ENCODE peak calls at places on chromosomes 16 and 17, in four cellular contexts. One of them, this sample, is unnamed.

GRCh38 chr17:61412860-61413653 is 13.4 kb downstream of the TBX2 start:
- DNase-seq in K562: no peak
- DNase-seq in GM12878: no peak
- DNase-seq in HL-60: no peak
- DNase-seq in this sample: no peak

GRCh38 chr16:87664792-87665191 is 62.5 kb downstream of the JPH3 start:
- DNase-seq in GM12878: no peak
- DNase-seq in HL-60: no peak
- DNase-seq in K562: no peak
- DNase-seq in this sample: no peak

GRCh38 chr16:54444851-54445523 is 158.4 kb upstream of the IRX3 start:
- DNase-seq in GM12878: no peak
- DNase-seq in K562: no peak
- DNase-seq in HL-60: no peak
- DNase-seq in this sample: no peak

GRCh38 chr17:73323622-73324455 is 12.0 kb upstream of the CDC42EP4 start:
- DNase-seq in K562: no peak
- DNase-seq in HL-60: no peak
- DNase-seq in GM12878: no peak
- DNase-seq in this sample: no peak

GRCh38 chr17:39404542-39405378 is 3.3 kb upstream of the FBXL20 start:
- DNase-seq in HL-60: peak; percentile 40
- DNase-seq in GM12878: no peak
- DNase-seq in K562: peak; percentile 20
- DNase-seq in this sample: no peak

GRCh38 chr16:49036126-49036525 is 245.5 kb downstream of the CBLN1 start:
- DNase-seq in HL-60: no peak
- DNase-seq in K562: no peak
- DNase-seq in GM12878: no peak
- DNase-seq in this sample: no peak

GRCh38 chr17:4035081-4035680 is 70.9 kb upstream of the ATP2A3 start:
- DNase-seq in K562: no peak
- DNase-seq in GM12878: no peak
- DNase-seq in HL-60: no peak
- DNase-seq in this sample: no peak

GRCh38 chr17:42608692-42609181 is 437 bp downstream of the RETREG3 start:
- DNase-seq in HL-60: peak; percentile 38
- DNase-seq in K562: no peak
- DNase-seq in GM12878: no peak
- DNase-seq in this sample: no peak

GRCh38 chr17:43832168-43832975 is 574 bp downstream of the MPP3 start:
- DNase-seq in K562: no peak
- DNase-seq in GM12878: no peak
- DNase-seq in HL-60: peak; percentile 33
- DNase-seq in this sample: no peak

GRCh38 chr17:42984486-42984885 is 4.1 kb downstream of the RUNDC1 start:
- DNase-seq in K562: no peak
- DNase-seq in GM12878: no peak
- DNase-seq in HL-60: no peak
- DNase-seq in this sample: no peak

GRCh38 chr17:528253-528652 is 175.6 kb upstream of the RPH3AL start:
- DNase-seq in K562: no peak
- DNase-seq in HL-60: no peak
- DNase-seq in GM12878: no peak
- DNase-seq in this sample: no peak

GRCh38 chr17:21005803-21006202 is 37.0 kb downstream of the USP22 start:
- DNase-seq in GM12878: no peak
- DNase-seq in K562: no peak
- DNase-seq in HL-60: no peak
- DNase-seq in this sample: no peak

GRCh38 chr17:32610943-32611342 is 124.2 kb downstream of the CDK5R1 start:
- DNase-seq in K562: no peak
- DNase-seq in GM12878: no peak
- DNase-seq in HL-60: no peak
- DNase-seq in this sample: no peak

GRCh38 chr17:76268015-76268749 is 3.0 kb downstream of the UBALD2 start:
- DNase-seq in K562: peak; percentile 66
- DNase-seq in GM12878: peak; percentile 76
- DNase-seq in HL-60: peak; percentile 87
- DNase-seq in this sample: no peak

GRCh38 chr17:2023692-2024571 is 1.2 kb downstream of the RTN4RL1 start:
- DNase-seq in HL-60: peak; percentile 72
- DNase-seq in K562: peak; percentile 57
- DNase-seq in GM12878: no peak
- DNase-seq in this sample: no peak

GRCh38 chr17:16987830-16988601 is 16.1 kb upstream of the TNFRSF13B start:
- DNase-seq in HL-60: peak; percentile 68
- DNase-seq in GM12878: peak; percentile 99
- DNase-seq in K562: peak; percentile 24
- DNase-seq in this sample: peak; percentile 75

DNA sequence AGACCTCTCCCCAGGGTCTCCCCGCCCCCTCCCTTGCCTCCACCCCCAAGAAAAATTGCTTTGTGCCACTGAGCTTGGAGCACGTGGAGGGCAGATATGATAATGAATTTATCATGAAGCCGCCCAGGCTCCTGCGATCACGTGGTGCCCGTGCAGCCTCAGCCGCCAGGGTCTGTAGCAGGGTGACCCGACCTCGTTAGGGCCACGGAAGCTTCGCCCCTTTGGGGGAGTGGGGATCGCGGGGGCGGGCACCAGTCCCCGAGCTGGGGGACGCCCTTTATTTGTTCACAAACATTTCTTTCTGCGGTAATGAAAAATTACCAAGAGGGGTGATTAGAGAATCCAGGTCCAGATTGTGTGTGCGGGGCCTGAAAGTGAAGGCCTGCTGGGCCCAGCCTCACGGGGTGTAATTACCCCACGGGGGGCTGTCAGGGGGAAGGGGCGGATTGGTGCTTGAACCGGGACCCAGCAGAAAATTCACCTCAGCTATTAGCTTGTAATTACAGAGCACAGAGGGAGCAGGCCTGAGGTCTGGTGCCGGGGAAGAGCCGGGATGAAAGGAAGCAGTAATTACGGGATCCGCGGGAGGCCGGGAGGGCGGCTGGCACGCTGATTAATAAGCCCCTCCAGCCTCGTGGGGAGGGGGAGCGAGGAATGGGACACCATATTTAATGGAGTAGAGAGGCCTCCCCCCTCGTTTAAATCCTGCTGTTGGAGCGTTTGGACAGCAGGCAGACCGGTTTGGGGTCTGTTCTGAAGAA is 13.2 kb downstream of the GSE1 start:
- DNase-seq in HL-60: no peak
- DNase-seq in GM12878: no peak
- DNase-seq in K562: no peak
- DNase-seq in this sample: no peak
- TF ChIP-seq SPI1 in HL-60: no peak
- TF ChIP-seq SPI1 in GM12878: no peak
- TF ChIP-seq SPI1 in K562: no peak
- TF ChIP-seq SPI1 in this sample: no peak

DNA sequence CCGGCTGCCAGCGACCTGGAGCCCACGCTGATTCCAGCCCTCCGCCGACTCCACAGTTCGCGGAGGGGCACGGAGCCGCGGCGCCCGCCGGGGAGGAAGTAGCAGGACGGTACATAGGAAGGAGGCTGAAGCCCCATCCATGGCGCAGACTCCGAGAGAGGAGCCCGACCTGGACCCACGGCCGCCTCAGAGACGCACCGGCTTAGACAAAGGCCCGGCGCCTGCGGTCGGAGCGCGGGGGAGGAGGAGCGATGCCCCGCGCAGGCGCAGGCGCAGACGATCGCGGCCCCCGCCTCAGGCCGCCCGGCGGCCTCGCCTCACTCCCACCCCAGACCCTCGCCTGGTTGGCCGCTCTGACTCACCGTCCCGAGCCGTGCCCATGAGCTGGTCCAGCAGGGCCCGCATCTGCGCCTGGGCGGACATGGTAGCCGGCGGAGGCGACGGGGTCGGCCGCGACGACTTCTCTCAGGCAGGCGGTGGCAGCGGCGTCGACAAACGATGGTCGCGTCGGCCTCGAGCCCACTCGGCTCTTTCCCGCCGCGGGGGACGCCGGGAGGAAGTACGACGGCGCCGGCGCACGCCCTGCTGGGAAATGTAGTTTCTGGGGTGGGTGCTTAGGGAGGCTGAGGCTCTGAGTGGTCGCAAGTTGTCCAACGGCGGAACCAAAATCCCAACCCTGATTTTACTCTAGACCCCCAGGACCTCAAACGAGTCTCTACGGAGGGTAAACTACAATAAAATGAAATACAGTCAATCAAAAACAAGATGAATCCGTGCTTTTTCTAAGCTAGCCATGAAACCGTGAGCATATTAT is at the start of gene LUC7L:
- DNase-seq in K562: peak; percentile 97
- DNase-seq in HL-60: peak; percentile 77
- DNase-seq in GM12878: peak; percentile 40
- DNase-seq in this sample: peak; percentile 90
- TF ChIP-seq SPI1 in K562: peak; percentile 39
- TF ChIP-seq SPI1 in HL-60: peak; percentile 64
- TF ChIP-seq SPI1 in GM12878: peak; percentile 31
- TF ChIP-seq SPI1 in this sample: peak; percentile 36

GRCh38 chr17:31355935-31356334 is 34.5 kb upstream of the EVI2A start:
- DNase-seq in K562: no peak
- DNase-seq in GM12878: no peak
- DNase-seq in HL-60: no peak
- DNase-seq in this sample: no peak

DNA sequence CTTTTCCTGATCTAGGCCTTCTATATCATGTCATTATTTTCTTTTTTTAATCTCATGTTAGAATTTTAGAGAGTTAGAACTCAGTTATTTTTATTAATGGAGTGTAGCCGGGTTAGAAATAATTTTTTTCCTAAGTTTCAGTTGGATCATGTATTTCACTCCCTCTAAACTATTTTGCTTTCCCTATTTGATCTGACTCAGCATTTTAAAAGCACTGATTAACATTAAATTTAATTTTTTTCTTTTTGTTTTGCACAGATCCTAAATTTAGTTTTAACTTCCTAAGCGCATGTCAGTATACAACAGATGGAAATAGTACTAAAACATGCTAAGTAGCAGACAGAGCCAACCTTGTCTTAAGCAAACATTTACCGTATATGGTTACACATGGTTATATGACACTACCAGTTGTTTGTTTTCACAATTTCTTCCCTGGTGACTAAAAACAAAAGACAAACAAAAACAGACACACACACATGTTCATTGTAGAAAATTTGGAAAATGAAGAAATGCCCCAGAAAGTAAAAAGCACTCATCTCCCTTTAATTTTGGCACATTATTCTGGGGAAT is 33.6 kb upstream of the RAB11FIP4 start:
- DNase-seq in HL-60: no peak
- DNase-seq in GM12878: no peak
- DNase-seq in K562: no peak
- DNase-seq in this sample: no peak
- TF ChIP-seq SPI1 in HL-60: no peak
- TF ChIP-seq SPI1 in GM12878: no peak
- TF ChIP-seq SPI1 in K562: no peak
- TF ChIP-seq SPI1 in this sample: no peak

GRCh38 chr17:6753565-6753964 is 2.3 kb upstream of the XAF1 start:
- DNase-seq in GM12878: no peak
- DNase-seq in K562: no peak
- DNase-seq in HL-60: no peak
- DNase-seq in this sample: no peak
- TF ChIP-seq SPI1 in GM12878: no peak
- TF ChIP-seq SPI1 in K562: no peak
- TF ChIP-seq SPI1 in HL-60: no peak
- TF ChIP-seq SPI1 in this sample: no peak

DNA sequence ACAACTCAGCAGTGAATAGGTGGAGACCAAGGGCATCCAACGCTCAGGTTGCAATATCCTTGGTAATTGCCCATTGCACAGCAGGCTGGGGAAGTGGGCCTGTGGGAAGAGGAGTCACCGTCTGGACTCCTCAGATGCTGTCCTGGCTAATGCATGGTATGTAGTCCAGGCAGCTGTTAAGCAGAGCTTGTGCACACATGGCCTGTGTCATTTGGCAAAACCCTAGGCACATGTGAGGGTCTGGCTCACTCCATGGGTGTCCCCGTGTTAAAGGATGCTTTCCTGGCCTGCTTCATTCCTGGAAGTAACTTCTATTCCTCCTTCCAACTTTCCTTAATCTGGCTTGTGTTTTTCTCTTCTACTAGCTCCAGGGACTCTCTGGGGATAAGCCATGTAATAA is 378.0 kb upstream of the CA10 start:
- DNase-seq in GM12878: no peak
- DNase-seq in HL-60: no peak
- DNase-seq in K562: no peak
- DNase-seq in this sample: no peak
- TF ChIP-seq SPI1 in GM12878: no peak
- TF ChIP-seq SPI1 in HL-60: no peak
- TF ChIP-seq SPI1 in K562: no peak
- TF ChIP-seq SPI1 in this sample: no peak

This sample was measured in GM12891.